ENCODE peak calls at places on chromosomes 11 and 22, in seven cellular contexts. X is CD8-positive, alpha-beta memory T cell; K is pancreas; R is AG04450; V is keratinocyte; P is fibroblast of lung; F is HepG2. M is an unnamed sample.

GRCh38 chr11:114384487-114384886 is 15.8 kb downstream of the C11orf71 start:
- DNase-seq in F (no peak), P (no peak), R (no peak), V (no peak), X (no peak), K (no peak), M (no peak)

GRCh38 chr11:94757037-94757681 is 11.0 kb upstream of the AMOTL1 start:
- DNase-seq in V (no peak), R (no peak), F (no peak), K (no peak), P (no peak), X (no peak), M (no peak)

GRCh38 chr11:34165786-34166557 is 60.5 kb downstream of the NAT10 start:
- DNase-seq in R (no peak), F (no peak), K (no peak), V (no peak), P (no peak), X (no peak), M (no peak)

GRCh38 chr11:65767406-65767805 is 13.4 kb downstream of the AP5B1 start:
- DNase-seq in V (no peak), X (no peak), R (no peak), K (no peak), F (no peak), P (no peak), M (no peak)

GRCh38 chr11:9969068-9969467 is 305.2 kb downstream of the SWAP70 start:
- DNase-seq in P (no peak), K (no peak), F (no peak), X (no peak), V (no peak), R (no peak), M (no peak)

GRCh38 chr11:85822814-85823213 is 11.9 kb upstream of the SYTL2 start:
- DNase-seq in P (peak; percentile 78), F (no peak), V (no peak), K (no peak), R (no peak), X (no peak), M (no peak)

GRCh38 chr11:32068134-32068533 is 22.7 kb upstream of the RCN1 start:
- DNase-seq in F (no peak), R (no peak), X (no peak), P (peak; percentile 73), V (no peak), K (no peak), M (no peak)

GRCh38 chr11:16395601-16396000 is 39.3 kb upstream of the SOX6 start:
- DNase-seq in P (peak; percentile 3), R (no peak), K (no peak), X (no peak), F (no peak), V (no peak), M (no peak)

GRCh38 chr11:36131719-36132349 is 157.4 kb downstream of the COMMD9 start:
- DNase-seq in R (no peak), V (no peak), X (no peak), P (no peak), K (peak; percentile 37), F (peak; percentile 20), M (no peak)

GRCh38 chr11:76781046-76781801 is 1.9 kb upstream of the TSKU start:
- DNase-seq in R (no peak), F (peak; percentile 89), K (no peak), X (no peak), V (no peak), P (no peak), M (no peak)

GRCh38 chr11:67053896-67054850 is 2.5 kb upstream of the RHOD start:
- DNase-seq in V (no peak), R (no peak), F (peak; percentile 49), P (peak; percentile 93), X (no peak), K (peak; percentile 61), M (no peak)

GRCh38 chr11:82355313-82355823 is 378.3 kb downstream of the FAM181B start:
- DNase-seq in F (no peak), P (no peak), K (no peak), R (no peak), X (no peak), V (no peak), M (no peak)

GRCh38 chr11:2681408-2682145 is 18.2 kb downstream of the KCNQ1OT1 start:
- DNase-seq in V (no peak), X (no peak), P (no peak), R (no peak), K (peak; percentile 2), F (no peak), M (no peak)

GRCh38 chr22:39170825-39171622 is 18.5 kb upstream of the CBX7 start:
- DNase-seq in V (no peak), F (peak; percentile 53), R (peak; percentile 39), K (peak; percentile 77), P (peak; percentile 43), X (peak; percentile 79), M (peak; percentile 77)

GRCh38 chr11:37770145-37770544 is 1172.1 kb upstream of the RAG2 start:
- DNase-seq in V (no peak), K (no peak), X (no peak), F (no peak), R (no peak), P (peak; percentile 34), M (no peak)

DNA sequence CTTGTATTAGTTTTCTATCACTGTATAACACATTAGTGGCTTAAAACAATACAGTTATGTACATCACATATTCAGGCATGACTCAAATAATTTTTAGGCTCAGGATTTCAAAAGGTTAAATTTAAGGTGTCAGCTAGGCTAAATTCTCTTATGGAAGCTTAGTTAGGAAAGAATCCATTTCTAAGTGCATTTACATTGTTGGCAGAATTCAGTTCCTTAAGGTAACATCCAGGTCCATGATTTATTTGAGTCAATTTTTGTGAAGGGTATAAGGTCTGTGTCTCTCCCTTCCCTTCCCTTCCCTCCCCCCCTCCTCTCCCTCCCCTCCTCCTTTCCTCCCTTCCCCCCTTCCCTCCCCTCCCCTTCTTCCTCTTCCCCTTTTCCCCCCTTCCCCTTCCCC is 399.0 kb upstream of the CNTN5 start:
- DNase-seq in V (no peak), K (no peak), X (no peak), R (no peak), P (no peak), F (no peak), M (no peak)
- H3K9me3 ChIP-seq in V (no peaks in the 10 kb centered on the region), K (no peaks in the 10 kb centered on the region), X (no peaks in the 10 kb centered on the region), R (peaks cover 34% of the 10 kb centered on the region), P (no peaks in the 10 kb centered on the region), F (peaks cover 48% of the 10 kb centered on the region), M (no peaks in the 10 kb centered on the region)

GRCh38 chr22:47928626-47929025 is 1166.2 kb downstream of the TBC1D22A start:
- DNase-seq in F (no peak), X (no peak), K (no peak), V (no peak), P (no peak), R (no peak), M (no peak)

GRCh38 chr22:47927811-47928210 is 1165.4 kb downstream of the TBC1D22A start:
- DNase-seq in R (no peak), P (no peak), V (no peak), X (no peak), F (no peak), K (no peak), M (no peak)

GRCh38 chr22:47933226-47933625 is 1170.8 kb downstream of the TBC1D22A start:
- DNase-seq in R (no peak), V (no peak), F (no peak), K (no peak), P (no peak), X (no peak), M (no peak)

GRCh38 chr22:47929646-47930185 is 1167.3 kb downstream of the TBC1D22A start:
- DNase-seq in V (no peak), F (no peak), R (no peak), K (no peak), X (no peak), P (no peak), M (no peak)

DNA sequence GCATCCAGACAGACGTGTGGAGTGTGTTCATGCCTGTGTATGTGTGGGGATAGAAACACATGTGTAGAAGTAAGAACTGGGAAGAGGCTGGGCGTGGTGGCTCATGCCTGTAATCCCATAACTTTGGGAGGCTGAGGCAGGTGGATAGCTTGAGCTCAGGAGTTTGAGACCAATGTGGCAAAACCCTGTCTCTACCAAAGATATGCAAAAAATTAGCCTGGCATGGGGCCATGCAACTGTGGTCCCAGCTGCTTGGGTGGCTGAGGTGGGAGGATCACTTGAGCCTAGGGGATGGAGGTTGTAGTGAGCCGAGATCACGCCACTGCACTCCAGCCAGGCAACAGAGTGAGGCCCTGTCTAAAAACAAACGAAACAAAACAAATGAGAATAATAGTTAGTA is 1166.6 kb downstream of the TBC1D22A start:
- DNase-seq in P (no peak), K (no peak), F (no peak), X (no peak), R (no peak), V (no peak), M (no peak)
- H3K9me3 ChIP-seq in P (no peaks in the 10 kb centered on the region), K (no peaks in the 10 kb centered on the region), F (peaks cover 4% of the 10 kb centered on the region), X (no peaks in the 10 kb centered on the region), R (peaks cover 70% of the 10 kb centered on the region), V (peaks cover 10% of the 10 kb centered on the region), M (peaks cover 2% of the 10 kb centered on the region)

GRCh38 chr11:13188179-13188578 is 89.4 kb upstream of the BMAL1 start:
- DNase-seq in V (no peak), R (no peak), X (no peak), P (no peak), K (no peak), F (no peak), M (no peak)
- H3K9me3 ChIP-seq in V (no peaks in the 10 kb centered on the region), R (no peaks in the 10 kb centered on the region), X (no peaks in the 10 kb centered on the region), P (no peaks in the 10 kb centered on the region), K (no peaks in the 10 kb centered on the region), F (no peaks in the 10 kb centered on the region), M (no peaks in the 10 kb centered on the region)

DNA sequence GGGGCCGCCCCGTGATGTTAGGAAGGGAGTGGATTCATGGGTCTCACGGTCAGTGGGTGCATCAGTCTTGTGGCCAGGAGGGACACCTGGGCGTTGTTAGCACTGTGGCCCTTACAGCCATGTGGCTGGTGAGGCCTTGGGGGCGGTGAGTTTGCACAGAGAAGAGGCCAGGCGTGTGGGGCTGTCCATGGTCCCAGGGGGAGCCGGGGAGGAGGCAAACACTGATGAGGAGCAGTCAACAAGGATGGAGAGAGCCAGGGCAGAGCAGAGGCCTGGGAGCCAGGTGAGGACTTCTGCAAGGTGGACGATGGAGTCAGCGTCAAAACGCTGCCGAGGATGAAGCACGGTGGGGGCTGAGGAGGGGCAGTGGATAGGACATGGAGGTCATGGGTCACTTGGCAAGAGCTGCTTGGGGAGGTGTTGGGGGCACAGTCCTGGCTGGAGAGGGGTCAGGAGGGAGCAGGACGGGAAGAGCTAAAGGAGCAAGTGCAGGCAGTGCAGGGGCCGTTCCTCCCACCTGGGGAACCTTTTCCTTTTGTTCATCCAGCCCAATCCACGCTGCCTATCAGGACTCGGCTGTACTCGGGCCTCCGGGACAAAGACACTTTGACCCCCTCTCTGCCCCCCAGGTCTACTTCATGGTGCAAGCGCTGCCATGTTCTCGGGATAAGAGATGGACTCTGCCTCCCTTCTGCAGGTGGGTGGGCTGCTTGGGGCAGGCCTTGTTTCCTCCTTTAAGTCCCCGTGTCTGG is 801.1 kb downstream of the TBC1D22A start:
- DNase-seq in R (no peak), F (no peak), X (no peak), V (no peak), P (no peak), K (no peak), M (no peak)
- H3K9me3 ChIP-seq in R (peaks cover 76% of the 10 kb centered on the region), F (no peaks in the 10 kb centered on the region), X (no peaks in the 10 kb centered on the region), V (peaks cover 6% of the 10 kb centered on the region), P (no peaks in the 10 kb centered on the region), K (no peaks in the 10 kb centered on the region), M (no peaks in the 10 kb centered on the region)

DNA sequence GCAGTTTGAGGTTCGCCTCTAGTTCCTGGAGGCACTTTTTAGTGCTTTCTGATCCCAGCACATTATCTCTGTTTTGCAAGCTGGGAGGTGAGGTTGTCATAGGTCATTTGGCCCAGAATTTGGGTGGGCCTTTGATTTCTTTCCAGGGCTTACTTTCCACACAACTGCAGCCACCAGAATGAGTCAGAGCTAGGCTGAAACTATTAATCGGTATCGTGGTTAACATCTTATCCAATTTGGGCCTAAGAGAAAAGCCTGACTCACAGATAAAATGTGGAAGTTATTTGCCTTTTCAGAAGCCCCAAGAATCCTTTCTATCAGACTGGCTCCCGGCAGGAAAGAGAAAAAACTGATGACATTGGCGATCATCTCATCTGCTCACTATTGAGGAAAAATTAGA is 166.4 kb downstream of the KIRREL3 start:
- DNase-seq in V (no peak), K (no peak), F (no peak), R (peak; percentile 56), X (no peak), P (peak; percentile 97), M (no peak)
- H3K9me3 ChIP-seq in V (no peaks in the 10 kb centered on the region), K (no peaks in the 10 kb centered on the region), F (no peaks in the 10 kb centered on the region), R (no peaks in the 10 kb centered on the region), X (no peaks in the 10 kb centered on the region), P (no peaks in the 10 kb centered on the region), M (no peaks in the 10 kb centered on the region)